ENCODE peak calls at places on chromosomes 12 and 14, in five cellular contexts. J is T-helper 9 cell; L is cerebellum; K is stimulated activated naive B cell treated with anti-CD40 and anti-IgM and Interleukin-4, amounts not matched to agents 10 μg/mL and 1 μg/mL and 100 μg/mL, for 72 hours; A is right atrium auricular region. B is an unnamed sample.

GRCh38 chr14:50951032-50951431 is 6.7 kb upstream of the PYGL start:
- DNase-seq in J (no peak), L (no peak), A (no peak), K (no peak), B (no peak)

GRCh38 chr12:62930546-62931425 is 4.2 kb downstream of the PPM1H start:
- DNase-seq in A (no peak), J (no peak), K (no peak), L (no peak), B (no peak)

GRCh38 chr14:68682166-68683103 is 110.4 kb downstream of the ZFP36L1 start:
- DNase-seq in J (peak), L (no peak), K (peak), A (peak), B (no peak)

GRCh38 chr14:37474191-37474590 is 120.9 kb downstream of the FOXA1 start:
- DNase-seq in L (no peak), A (no peak), K (no peak), J (no peak), B (no peak)

GRCh38 chr14:23147676-23148075 is 28.6 kb upstream of the CEBPE start:
- DNase-seq in A (no peak), L (peak), J (no peak), K (no peak), B (no peak)

GRCh38 chr12:109356586-109356985 is 8.9 kb downstream of the MYO1H start:
- DNase-seq in K (no peak), L (no peak), J (no peak), A (no peak), B (no peak)

GRCh38 chr14:22213110-22213509 is 375.9 kb downstream of the DAD1 start:
- DNase-seq in L (no peak), J (no peak), K (no peak), A (no peak), B (no peak)

GRCh38 chr12:122423258-122424165 is 1.0 kb upstream of the CLIP1 start:
- DNase-seq in L (no peak), J (no peak), K (peak), A (no peak), B (no peak)

GRCh38 chr14:102159841-102160240 is 20.1 kb downstream of the WDR20 start:
- DNase-seq in K (no peak), A (no peak), L (no peak), J (no peak), B (no peak)

GRCh38 chr12:108333898-108334699 is 5.0 kb downstream of the CMKLR1 start:
- DNase-seq in J (no peak), L (no peak), K (no peak), A (no peak), B (no peak)

GRCh38 chr12:74891276-74891675 is 318.4 kb downstream of the KCNC2 start:
- DNase-seq in L (no peak), K (no peak), A (no peak), J (no peak), B (no peak)

GRCh38 chr12:97425380-97425779 is 37.2 kb upstream of the RMST start:
- DNase-seq in J (no peak), K (no peak), L (no peak), A (no peak), B (no peak)

GRCh38 chr14:92248638-92249037 is 74.3 kb upstream of the SLC24A4 start:
- DNase-seq in J (no peak), A (no peak), L (no peak), K (no peak), B (no peak)

GRCh38 chr14:20508367-20508766 is 3.0 kb downstream of the RNASE10 start:
- DNase-seq in L (no peak), A (no peak), J (no peak), K (no peak), B (no peak)

B was measured in ureter.